ENCODE peak calls at places on chromosomes 5 and 9, in eight cellular contexts. Q is IMR-90; X is tibial nerve; O is activated naive CD4-positive, alpha-beta T cell; H is COLO829; T is ELF-1; F is left cardiac atrium; D is NCI-H2029 treated with DMSO at 0.1 percent for 48 hours. N is an unnamed sample.
A peak's percentile ranks its signal among the peaks of the same experiment; 100 is the strongest.

GRCh38 chr5:136128416-136128935 is 4.2 kb upstream of the SMAD5 start:
- DNase-seq in Q (no peak), X (no peak), O (no peak), H (no peak), T (no peak), F (no peak), D (no peak), N (no peak)

GRCh38 chr9:34047864-34048729 is 590 bp downstream of the UBAP2 start:
- DNase-seq in Q (no peak), X (no peak), O (peak; percentile 29), H (no peak), T (no peak), F (peak; percentile 45), D (no peak), N (peak; percentile 59)

GRCh38 chr5:134252671-134253070 is 26.8 kb upstream of the PPP2CA start:
- DNase-seq in Q (peak; percentile 96), X (no peak), O (no peak), H (peak; percentile 25), T (no peak), F (no peak), D (no peak), N (no peak)

GRCh38 chr5:137032929-137033328 is 466.2 kb downstream of the SPOCK1 start:
- DNase-seq in Q (no peak), X (no peak), O (no peak), H (no peak), T (no peak), F (no peak), D (no peak), N (no peak)

GRCh38 chr5:112014771-112015170 is 257.8 kb upstream of the NREP start:
- DNase-seq in Q (no peak), X (no peak), O (no peak), H (no peak), T (no peak), F (no peak), D (no peak), N (no peak)

GRCh38 chr5:128279345-128279744 is 195.8 kb downstream of the SLC12A2 start:
- DNase-seq in Q (no peak), X (no peak), O (no peak), H (no peak), T (no peak), F (no peak), D (no peak), N (no peak)

GRCh38 chr5:123035320-123035949 is 1.1 kb downstream of the PPIC start:
- DNase-seq in Q (peak; percentile 27), X (no peak), O (no peak), H (peak; percentile 4), T (peak; percentile 52), F (peak; percentile 64), D (peak; percentile 18), N (peak; percentile 84)

GRCh38 chr5:81856948-81857928 is 106.3 kb upstream of the SSBP2 start:
- DNase-seq in Q (no peak), X (peak; percentile 52), O (no peak), H (no peak), T (peak; percentile 42), F (peak; percentile 85), D (peak; percentile 87), N (peak; percentile 69)

GRCh38 chr9:14535161-14535930 is 157.9 kb downstream of the ZDHHC21 start:
- DNase-seq in Q (no peak), X (no peak), O (no peak), H (no peak), T (no peak), F (peak; percentile 77), D (no peak), N (no peak)

GRCh38 chr9:22120595-22120994 is 111.5 kb upstream of the CDKN2B start:
- DNase-seq in Q (no peak), X (no peak), O (no peak), H (no peak), T (no peak), F (no peak), D (no peak), N (no peak)

N was measured in GM23338.